ENCODE peak calls at places on chromosomes 7 and 10, in eight cellular contexts. W, U, Z, Q, F, A, R and N are unnamed samples.

GRCh38 chr7:301291-302053 is 11.5 kb downstream of the FOXL3 start:
- DNase-seq in W (no peak), U (no peak), Z (no peak), Q (no peak), F (no peak), A (no peak), R (no peak), N (no peak)

GRCh38 chr7:151056286-151057037 is 1.2 kb downstream of the CDK5 start:
- DNase-seq in W (no peak), U (no peak), Z (no peak), Q (no peak), F (no peak), A (no peak), R (no peak), N (no peak)

GRCh38 chr10:54607983-54608382 is 193.0 kb downstream of the PCDH15 start:
- DNase-seq in W (no peak), U (no peak), Z (no peak), Q (no peak), F (no peak), A (no peak), R (no peak), N (no peak)

GRCh38 chr7:155533827-155534690 is 12.3 kb downstream of the CNPY1 start:
- DNase-seq in W (no peak), U (no peak), Z (peak), Q (peak), F (no peak), A (no peak), R (no peak), N (no peak)

GRCh38 chr10:21813944-21814343 is 189.6 kb downstream of the DNAJC1 start:
- DNase-seq in W (no peak), U (no peak), Z (no peak), Q (no peak), F (no peak), A (no peak), R (no peak), N (no peak)

GRCh38 chr7:34748244-34749039 is 90.4 kb downstream of the NPSR1 start:
- DNase-seq in W (peak), U (peak), Z (peak), Q (peak), F (peak), A (peak), R (peak), N (no peak)

GRCh38 chr7:106966121-106966520 is 78.4 kb upstream of the PRKAR2B start:
- DNase-seq in W (peak), U (peak), Z (no peak), Q (no peak), F (no peak), A (no peak), R (no peak), N (no peak)

GRCh38 chr7:140229591-140230516 is 53.1 kb upstream of the KDM7A start:
- DNase-seq in W (no peak), U (no peak), Z (no peak), Q (no peak), F (peak), A (peak), R (peak), N (peak)

GRCh38 chr10:17088118-17088806 is 41.3 kb downstream of the CUBN start:
- DNase-seq in W (peak), U (peak), Z (no peak), Q (peak), F (no peak), A (no peak), R (no peak), N (no peak)

GRCh38 chr7:1809070-1809469 is 139.0 kb downstream of the ELFN1 start:
- DNase-seq in W (no peak), U (no peak), Z (no peak), Q (no peak), F (no peak), A (no peak), R (no peak), N (no peak)

GRCh38 chr7:22413211-22413610 is 56.3 kb upstream of the RAPGEF5 start:
- DNase-seq in W (no peak), U (no peak), Z (no peak), Q (no peak), F (no peak), A (no peak), R (no peak), N (no peak)

GRCh38 chr7:132930881-132931280 is 151.0 kb downstream of the CHCHD3 start:
- DNase-seq in W (peak), U (peak), Z (no peak), Q (peak), F (no peak), A (no peak), R (no peak), N (no peak)

GRCh38 chr7:47381132-47381495 is 200.8 kb downstream of the TNS3 start:
- DNase-seq in W (no peak), U (no peak), Z (no peak), Q (no peak), F (no peak), A (no peak), R (no peak), N (no peak)

GRCh38 chr7:158190756-158191155 is 396.9 kb downstream of the PTPRN2 start:
- DNase-seq in W (no peak), U (no peak), Z (no peak), Q (no peak), F (no peak), A (no peak), R (no peak), N (no peak)

GRCh38 chr7:54933610-54934009 is 85.2 kb upstream of the EGFR start:
- DNase-seq in W (no peak), U (no peak), Z (no peak), Q (no peak), F (no peak), A (no peak), R (no peak), N (no peak)

GRCh38 chr7:77760809-77761453 is 37.3 kb downstream of the TMEM60 start:
- DNase-seq in W (no peak), U (no peak), Z (no peak), Q (no peak), F (no peak), A (no peak), R (no peak), N (no peak)

GRCh38 chr7:27420702-27421101 is 178.1 kb downstream of the EVX1 start:
- DNase-seq in W (no peak), U (no peak), Z (no peak), Q (no peak), F (no peak), A (no peak), R (no peak), N (no peak)

GRCh38 chr10:124225468-124226270 is 132.3 kb upstream of the CHST15 start:
- DNase-seq in W (no peak), U (no peak), Z (no peak), Q (no peak), F (no peak), A (no peak), R (no peak), N (peak)

GRCh38 chr10:12723240-12723639 is 278.3 kb downstream of the CCDC3 start:
- DNase-seq in W (no peak), U (no peak), Z (no peak), Q (no peak), F (no peak), A (no peak), R (no peak), N (no peak)

GRCh38 chr10:127034790-127035189 is 129.6 kb downstream of the DOCK1 start:
- DNase-seq in W (no peak), U (no peak), Z (no peak), Q (no peak), F (no peak), A (no peak), R (no peak), N (no peak)

GRCh38 chr7:65233409-65234034 is 140.1 kb upstream of the ZNF92 start:
- DNase-seq in W (no peak), U (no peak), Z (no peak), Q (no peak), F (no peak), A (no peak), R (no peak), N (no peak)

GRCh38 chr7:84013616-84014240 is 180.9 kb downstream of the SEMA3A start:
- DNase-seq in W (no peak), U (no peak), Z (no peak), Q (no peak), F (no peak), A (no peak), R (peak), N (no peak)

GRCh38 chr10:3803295-3803883 is 18.4 kb upstream of the KLF6 start:
- DNase-seq in W (peak), U (no peak), Z (no peak), Q (peak), F (no peak), A (no peak), R (no peak), N (peak)

GRCh38 chr10:48456361-48456804 is 148.5 kb downstream of the ARHGAP22 start:
- DNase-seq in W (no peak), U (no peak), Z (no peak), Q (no peak), F (peak), A (peak), R (peak), N (no peak)

GRCh38 chr7:31811650-31812461 is 124.8 kb downstream of the PPP1R17 start:
- DNase-seq in W (peak), U (no peak), Z (no peak), Q (peak), F (no peak), A (no peak), R (peak), N (no peak)

GRCh38 chr10:45428611-45429510 is 54.8 kb downstream of the ALOX5 start:
- DNase-seq in W (no peak), U (no peak), Z (no peak), Q (no peak), F (no peak), A (no peak), R (no peak), N (no peak)

GRCh38 chr7:27071622-27072390 is 24.0 kb downstream of the HOXA1 start:
- DNase-seq in W (no peak), U (no peak), Z (no peak), Q (no peak), F (no peak), A (no peak), R (no peak), N (no peak)

GRCh38 chr7:16926283-16926682 is 44.5 kb upstream of the AGR3 start:
- DNase-seq in W (peak), U (peak), Z (no peak), Q (peak), F (no peak), A (no peak), R (no peak), N (no peak)

GRCh38 chr10:97789770-97790397 is 18.1 kb upstream of the SFRP5 start:
- DNase-seq in W (no peak), U (no peak), Z (no peak), Q (no peak), F (no peak), A (no peak), R (no peak), N (no peak)

GRCh38 chr7:36115448-36116321 is 37.4 kb upstream of the EEPD1 start:
- DNase-seq in W (peak), U (peak), Z (peak), Q (peak), F (peak), A (peak), R (peak), N (no peak)

GRCh38 chr10:87860156-87860795 is 3.1 kb downstream of the KLLN start:
- DNase-seq in W (peak), U (peak), Z (no peak), Q (peak), F (no peak), A (no peak), R (no peak), N (no peak)

GRCh38 chr7:37354661-37355131 is 94.0 kb downstream of the ELMO1 start:
- DNase-seq in W (no peak), U (no peak), Z (no peak), Q (peak), F (peak), A (peak), R (peak), N (no peak)

GRCh38 chr7:19397917-19398316 is 252.7 kb upstream of the FERD3L start:
- DNase-seq in W (peak), U (no peak), Z (no peak), Q (peak), F (no peak), A (no peak), R (no peak), N (no peak)

GRCh38 chr7:140364819-140365218 is 33.5 kb downstream of the SLC37A3 start:
- DNase-seq in W (no peak), U (no peak), Z (no peak), Q (no peak), F (no peak), A (no peak), R (no peak), N (no peak)

GRCh38 chr7:111030358-111030735 is 60.6 kb upstream of the LRRN3 start:
- DNase-seq in W (no peak), U (no peak), Z (no peak), Q (peak), F (no peak), A (no peak), R (no peak), N (no peak)

GRCh38 chr7:127437772-127438330 is 45.3 kb upstream of the ZNF800 start:
- DNase-seq in W (peak), U (peak), Z (no peak), Q (peak), F (no peak), A (no peak), R (no peak), N (no peak)

GRCh38 chr7:158631574-158632195 is 44.1 kb upstream of the PTPRN2 start:
- DNase-seq in W (no peak), U (no peak), Z (no peak), Q (no peak), F (no peak), A (no peak), R (no peak), N (no peak)

GRCh38 chr10:127774771-127775559 is 38.0 kb downstream of the FOXI2 start:
- DNase-seq in W (no peak), U (no peak), Z (no peak), Q (no peak), F (no peak), A (no peak), R (no peak), N (no peak)

GRCh38 chr10:105347487-105347886 is 706.4 kb downstream of the SORCS3 start:
- DNase-seq in W (no peak), U (no peak), Z (no peak), Q (no peak), F (no peak), A (no peak), R (no peak), N (no peak)

GRCh38 chr10:26389533-26389932 is 48.6 kb upstream of the APBB1IP start:
- DNase-seq in W (no peak), U (no peak), Z (no peak), Q (no peak), F (no peak), A (no peak), R (no peak), N (no peak)
- TF ChIP-seq CTCF in W (no peak), U (no peak), Z (no peak), Q (no peak), F (no peak), A (no peak), R (no peak), N (no peak)

GRCh38 chr10:71605263-71605962 is 114.2 kb downstream of the C10orf105 start:
- DNase-seq in W (no peak), U (no peak), Z (no peak), Q (no peak), F (no peak), A (no peak), R (no peak), N (no peak)
- TF ChIP-seq CTCF in W (no peak), U (no peak), Z (no peak), Q (no peak), F (no peak), A (no peak), R (no peak), N (no peak)

DNA sequence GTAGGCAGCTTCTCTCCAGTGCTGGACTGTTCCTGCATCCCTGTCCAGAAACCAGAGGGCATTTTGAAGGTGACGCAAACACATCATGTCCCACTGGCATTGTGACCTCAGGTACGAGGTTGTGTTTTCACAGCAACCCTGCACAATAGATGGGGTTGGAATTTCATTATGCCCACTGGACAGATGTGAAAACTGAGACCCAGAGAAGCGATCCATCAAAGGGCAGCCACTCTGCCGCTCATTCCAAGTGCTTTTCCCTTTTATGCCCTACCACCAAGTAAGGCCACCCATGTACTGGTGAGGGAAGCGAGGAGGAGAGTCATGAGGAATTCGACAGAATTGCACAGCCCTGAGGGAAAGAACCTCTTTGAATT is 63.3 kb downstream of the CALML3 start:
- DNase-seq in W (no peak), U (no peak), Z (no peak), Q (no peak), F (no peak), A (no peak), R (no peak), N (no peak)
- TF ChIP-seq CTCF in W (no peak), U (no peak), Z (no peak), Q (no peak), F (no peak), A (no peak), R (no peak), N (no peak)

DNA sequence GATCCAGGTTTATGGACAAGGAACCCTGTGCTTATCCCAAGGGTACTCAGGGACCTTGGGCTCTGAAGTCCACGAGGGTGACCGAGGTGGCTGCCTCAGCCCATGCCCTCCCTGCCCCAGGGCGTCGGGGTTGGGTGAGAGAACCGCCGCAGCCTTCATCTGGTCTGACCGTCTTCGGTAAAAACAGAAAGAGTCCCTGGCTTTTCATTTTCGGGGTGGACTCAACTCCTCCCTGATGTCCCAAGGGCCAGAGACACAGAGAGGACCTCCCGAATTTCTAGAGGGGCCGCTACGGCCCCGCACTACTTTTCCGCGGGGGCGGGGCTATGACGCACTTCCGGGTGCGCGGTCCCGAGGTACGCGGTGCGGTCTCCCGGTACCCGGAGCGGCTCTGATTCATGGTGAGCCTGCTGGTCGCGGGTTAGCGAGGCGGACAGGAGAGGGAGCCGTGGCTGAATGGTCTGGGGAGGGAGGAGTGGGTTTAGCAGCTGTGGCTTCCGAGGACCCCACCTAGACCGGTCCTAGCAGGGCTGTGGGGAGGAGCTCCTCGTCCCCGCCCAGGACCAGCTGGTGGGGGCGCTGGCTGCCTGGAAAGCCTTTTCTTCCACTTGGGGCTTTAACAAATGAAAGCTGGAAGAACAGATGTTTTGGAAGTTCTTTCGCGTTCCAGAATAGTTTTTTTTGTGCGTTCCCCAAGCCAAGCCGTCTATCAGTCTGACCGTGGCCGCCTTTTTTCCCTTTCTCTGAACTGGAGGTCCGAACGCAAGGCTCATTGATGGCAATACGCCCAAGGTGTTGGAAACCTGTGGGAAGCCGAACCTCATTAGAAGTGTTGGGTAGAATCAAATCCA is at the start of gene ZSCAN21:
- DNase-seq in W (peak), U (peak), Z (peak), Q (peak), F (peak), A (peak), R (peak), N (peak)
- TF ChIP-seq CTCF in W (peak), U (peak), Z (no peak), Q (no peak), F (no peak), A (no peak), R (peak), N (peak)